ENCODE peak calls at places on chromosomes 3 and 15, in eight cellular contexts. One of them, this sample, is unnamed.

GRCh38 chr3:194450341-194450740 is 36.5 kb downstream of the ATP13A3 start:
- DNase-seq in kidney: no peak
- DNase-seq in cardiac muscle cell: no peak
- DNase-seq in spleen: no peak
- DNase-seq in adrenal gland: no peak
- DNase-seq in MCF 10A: no peak
- DNase-seq in progenitor cell of endocrine pancreas: no peak
- DNase-seq in stomach: no peak
- DNase-seq in this sample: no peak

GRCh38 chr15:31065824-31066223 is 35.7 kb downstream of the TRPM1 start:
- DNase-seq in kidney: peak
- DNase-seq in progenitor cell of endocrine pancreas: no peak
- DNase-seq in stomach: no peak
- DNase-seq in cardiac muscle cell: no peak
- DNase-seq in spleen: no peak
- DNase-seq in adrenal gland: no peak
- DNase-seq in MCF 10A: peak
- DNase-seq in this sample: no peak

GRCh38 chr3:14548321-14548729 is 8.2 kb upstream of the GRIP2 start:
- DNase-seq in stomach: peak
- DNase-seq in cardiac muscle cell: peak
- DNase-seq in MCF 10A: peak
- DNase-seq in progenitor cell of endocrine pancreas: peak
- DNase-seq in adrenal gland: peak
- DNase-seq in spleen: peak
- DNase-seq in kidney: peak
- DNase-seq in this sample: no peak

GRCh38 chr3:150078983-150079739 is 108.5 kb upstream of the PFN2 start:
- DNase-seq in cardiac muscle cell: no peak
- DNase-seq in adrenal gland: peak
- DNase-seq in progenitor cell of endocrine pancreas: no peak
- DNase-seq in kidney: no peak
- DNase-seq in spleen: no peak
- DNase-seq in stomach: no peak
- DNase-seq in MCF 10A: peak
- DNase-seq in this sample: no peak

GRCh38 chr15:26082833-26083174 is 219.7 kb upstream of the ATP10A start:
- DNase-seq in stomach: no peak
- DNase-seq in cardiac muscle cell: no peak
- DNase-seq in progenitor cell of endocrine pancreas: no peak
- DNase-seq in MCF 10A: peak
- DNase-seq in spleen: no peak
- DNase-seq in kidney: no peak
- DNase-seq in adrenal gland: no peak
- DNase-seq in this sample: no peak

GRCh38 chr3:94299741-94300140 is 236.9 kb downstream of the NSUN3 start:
- DNase-seq in cardiac muscle cell: no peak
- DNase-seq in MCF 10A: no peak
- DNase-seq in stomach: no peak
- DNase-seq in kidney: no peak
- DNase-seq in progenitor cell of endocrine pancreas: no peak
- DNase-seq in spleen: no peak
- DNase-seq in adrenal gland: no peak
- DNase-seq in this sample: no peak

GRCh38 chr3:170493712-170494182 is 75.1 kb downstream of the CLDN11 start:
- DNase-seq in kidney: no peak
- DNase-seq in MCF 10A: peak
- DNase-seq in adrenal gland: no peak
- DNase-seq in spleen: no peak
- DNase-seq in stomach: no peak
- DNase-seq in cardiac muscle cell: no peak
- DNase-seq in progenitor cell of endocrine pancreas: no peak
- DNase-seq in this sample: no peak

GRCh38 chr15:83207622-83208356 is at the start of gene HDGFL3:
- DNase-seq in MCF 10A: peak
- DNase-seq in stomach: peak
- DNase-seq in spleen: peak
- DNase-seq in progenitor cell of endocrine pancreas: peak
- DNase-seq in kidney: peak
- DNase-seq in cardiac muscle cell: peak
- DNase-seq in adrenal gland: peak
- DNase-seq in this sample: peak

GRCh38 chr3:97821413-97821809 is 400 bp upstream of the CRYBG3 start:
- DNase-seq in MCF 10A: no peak
- DNase-seq in kidney: peak
- DNase-seq in progenitor cell of endocrine pancreas: peak
- DNase-seq in adrenal gland: peak
- DNase-seq in cardiac muscle cell: peak
- DNase-seq in stomach: peak
- DNase-seq in spleen: peak
- DNase-seq in this sample: no peak

GRCh38 chr15:70236306-70237103 is 138.8 kb upstream of the TLE3 start:
- DNase-seq in progenitor cell of endocrine pancreas: no peak
- DNase-seq in cardiac muscle cell: no peak
- DNase-seq in stomach: no peak
- DNase-seq in MCF 10A: peak
- DNase-seq in adrenal gland: no peak
- DNase-seq in spleen: peak
- DNase-seq in kidney: no peak
- DNase-seq in this sample: peak

GRCh38 chr3:43747641-43748040 is 56.9 kb downstream of the ABHD5 start:
- DNase-seq in MCF 10A: no peak
- DNase-seq in stomach: no peak
- DNase-seq in kidney: no peak
- DNase-seq in progenitor cell of endocrine pancreas: no peak
- DNase-seq in adrenal gland: no peak
- DNase-seq in spleen: no peak
- DNase-seq in cardiac muscle cell: no peak
- DNase-seq in this sample: no peak

GRCh38 chr15:77421370-77421700 is 647 bp downstream of the HMG20A start:
- DNase-seq in progenitor cell of endocrine pancreas: no peak
- DNase-seq in cardiac muscle cell: peak
- DNase-seq in kidney: no peak
- DNase-seq in MCF 10A: peak
- DNase-seq in adrenal gland: no peak
- DNase-seq in spleen: no peak
- DNase-seq in stomach: no peak
- DNase-seq in this sample: no peak

GRCh38 chr3:148863297-148863696 is 1.8 kb upstream of the CPA3 start:
- DNase-seq in kidney: no peak
- DNase-seq in cardiac muscle cell: no peak
- DNase-seq in MCF 10A: no peak
- DNase-seq in adrenal gland: no peak
- DNase-seq in spleen: no peak
- DNase-seq in progenitor cell of endocrine pancreas: no peak
- DNase-seq in stomach: no peak
- DNase-seq in this sample: no peak

GRCh38 chr15:70488002-70488605 is 275.3 kb downstream of the UACA start:
- DNase-seq in spleen: peak
- DNase-seq in kidney: peak
- DNase-seq in MCF 10A: peak
- DNase-seq in progenitor cell of endocrine pancreas: peak
- DNase-seq in stomach: peak
- DNase-seq in cardiac muscle cell: peak
- DNase-seq in adrenal gland: peak
- DNase-seq in this sample: peak

GRCh38 chr3:71010731-71011455 is 572.6 kb downstream of the FOXP1 start:
- DNase-seq in spleen: no peak
- DNase-seq in cardiac muscle cell: no peak
- DNase-seq in MCF 10A: no peak
- DNase-seq in adrenal gland: no peak
- DNase-seq in kidney: no peak
- DNase-seq in stomach: no peak
- DNase-seq in progenitor cell of endocrine pancreas: no peak
- DNase-seq in this sample: no peak

GRCh38 chr15:71364117-71364584 is 248.9 kb downstream of the THSD4 start:
- DNase-seq in progenitor cell of endocrine pancreas: no peak
- DNase-seq in adrenal gland: no peak
- DNase-seq in stomach: no peak
- DNase-seq in MCF 10A: peak
- DNase-seq in spleen: no peak
- DNase-seq in cardiac muscle cell: no peak
- DNase-seq in kidney: no peak
- DNase-seq in this sample: no peak

GRCh38 chr3:133535971-133536634 is 37.4 kb upstream of the CDV3 start:
- DNase-seq in progenitor cell of endocrine pancreas: no peak
- DNase-seq in kidney: no peak
- DNase-seq in spleen: no peak
- DNase-seq in cardiac muscle cell: no peak
- DNase-seq in adrenal gland: peak
- DNase-seq in stomach: peak
- DNase-seq in MCF 10A: peak
- DNase-seq in this sample: no peak

GRCh38 chr3:151903501-151903991 is 30.1 kb downstream of the SUCNR1 start:
- DNase-seq in cardiac muscle cell: peak
- DNase-seq in MCF 10A: no peak
- DNase-seq in kidney: no peak
- DNase-seq in spleen: no peak
- DNase-seq in adrenal gland: peak
- DNase-seq in stomach: no peak
- DNase-seq in progenitor cell of endocrine pancreas: no peak
- DNase-seq in this sample: no peak
- TF ChIP-seq CTCF in cardiac muscle cell: no peak
- TF ChIP-seq CTCF in MCF 10A: no peak
- TF ChIP-seq CTCF in kidney: no peak
- TF ChIP-seq CTCF in spleen: no peak
- TF ChIP-seq CTCF in adrenal gland: no peak
- TF ChIP-seq CTCF in stomach: no peak
- TF ChIP-seq CTCF in progenitor cell of endocrine pancreas: no peak
- TF ChIP-seq CTCF in this sample: no peak

DNA sequence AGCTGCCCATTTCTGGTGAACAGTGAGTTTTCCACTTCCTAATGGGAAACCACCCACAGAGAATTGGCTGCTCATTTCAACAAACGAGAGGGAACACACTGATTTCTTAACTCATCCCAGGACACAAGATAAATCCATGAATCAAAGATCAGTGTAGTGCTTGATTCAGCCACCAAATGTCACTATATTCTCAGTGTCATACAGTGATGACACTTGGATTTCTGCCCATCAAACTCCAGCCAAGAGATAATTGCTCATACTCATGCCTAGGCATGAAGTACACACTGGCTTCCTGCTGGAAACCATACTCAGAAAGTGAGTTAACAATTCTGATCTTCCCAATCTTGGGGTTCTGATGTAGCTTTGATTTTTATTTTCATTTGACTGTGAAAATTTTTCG is 35.4 kb upstream of the GRM7 start:
- DNase-seq in progenitor cell of endocrine pancreas: no peak
- DNase-seq in stomach: no peak
- DNase-seq in cardiac muscle cell: no peak
- DNase-seq in kidney: no peak
- DNase-seq in adrenal gland: peak
- DNase-seq in spleen: no peak
- DNase-seq in MCF 10A: peak
- DNase-seq in this sample: no peak
- TF ChIP-seq CTCF in progenitor cell of endocrine pancreas: no peak
- TF ChIP-seq CTCF in stomach: no peak
- TF ChIP-seq CTCF in cardiac muscle cell: no peak
- TF ChIP-seq CTCF in kidney: no peak
- TF ChIP-seq CTCF in adrenal gland: no peak
- TF ChIP-seq CTCF in spleen: no peak
- TF ChIP-seq CTCF in MCF 10A: no peak
- TF ChIP-seq CTCF in this sample: no peak

GRCh38 chr15:58437531-58438105 is 5.8 kb downstream of the LIPC start:
- DNase-seq in kidney: no peak
- DNase-seq in stomach: no peak
- DNase-seq in progenitor cell of endocrine pancreas: no peak
- DNase-seq in adrenal gland: no peak
- DNase-seq in cardiac muscle cell: no peak
- DNase-seq in spleen: no peak
- DNase-seq in MCF 10A: no peak
- DNase-seq in this sample: no peak

GRCh38 chr15:58440922-58441321 is 9.1 kb downstream of the LIPC start:
- DNase-seq in progenitor cell of endocrine pancreas: no peak
- DNase-seq in kidney: peak
- DNase-seq in spleen: no peak
- DNase-seq in stomach: peak
- DNase-seq in cardiac muscle cell: no peak
- DNase-seq in adrenal gland: no peak
- DNase-seq in MCF 10A: peak
- DNase-seq in this sample: no peak

GRCh38 chr15:58440181-58440910 is 8.6 kb downstream of the LIPC start:
- DNase-seq in spleen: no peak
- DNase-seq in MCF 10A: peak
- DNase-seq in adrenal gland: peak
- DNase-seq in stomach: peak
- DNase-seq in cardiac muscle cell: no peak
- DNase-seq in kidney: no peak
- DNase-seq in progenitor cell of endocrine pancreas: no peak
- DNase-seq in this sample: no peak

GRCh38 chr15:58438111-58438510 is 6.3 kb downstream of the LIPC start:
- DNase-seq in cardiac muscle cell: no peak
- DNase-seq in stomach: no peak
- DNase-seq in kidney: no peak
- DNase-seq in spleen: no peak
- DNase-seq in MCF 10A: no peak
- DNase-seq in adrenal gland: no peak
- DNase-seq in progenitor cell of endocrine pancreas: no peak
- DNase-seq in this sample: no peak

GRCh38 chr15:58438956-58439355 is 7.2 kb downstream of the LIPC start:
- DNase-seq in adrenal gland: no peak
- DNase-seq in stomach: no peak
- DNase-seq in MCF 10A: peak
- DNase-seq in cardiac muscle cell: peak
- DNase-seq in progenitor cell of endocrine pancreas: no peak
- DNase-seq in kidney: no peak
- DNase-seq in spleen: no peak
- DNase-seq in this sample: no peak
- TF ChIP-seq CTCF in adrenal gland: no peak
- TF ChIP-seq CTCF in stomach: no peak
- TF ChIP-seq CTCF in MCF 10A: no peak
- TF ChIP-seq CTCF in cardiac muscle cell: peak
- TF ChIP-seq CTCF in progenitor cell of endocrine pancreas: peak
- TF ChIP-seq CTCF in kidney: no peak
- TF ChIP-seq CTCF in spleen: peak
- TF ChIP-seq CTCF in this sample: no peak

DNA sequence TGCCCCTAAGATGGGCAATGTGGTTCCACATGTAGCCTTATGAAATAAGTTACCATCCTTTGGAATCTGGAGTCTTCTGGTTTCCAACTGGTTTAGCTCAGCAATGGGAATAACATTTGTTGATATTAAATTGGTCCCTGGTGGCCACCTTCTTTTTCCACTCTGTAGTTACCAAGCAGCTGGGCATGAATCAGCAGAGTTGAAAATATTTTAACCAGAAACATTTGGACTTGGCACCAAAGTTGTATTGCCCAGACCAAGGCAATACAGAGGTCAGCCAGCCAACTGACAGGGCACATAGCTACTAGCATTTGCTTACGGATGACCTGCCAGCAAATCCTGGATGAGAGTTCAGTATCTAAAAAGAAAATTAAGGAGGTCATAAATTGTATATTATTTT is 54.3 kb downstream of the PPM1L start:
- DNase-seq in progenitor cell of endocrine pancreas: no peak
- DNase-seq in cardiac muscle cell: no peak
- DNase-seq in spleen: no peak
- DNase-seq in MCF 10A: no peak
- DNase-seq in kidney: no peak
- DNase-seq in adrenal gland: no peak
- DNase-seq in stomach: no peak
- DNase-seq in this sample: no peak
- TF ChIP-seq CTCF in progenitor cell of endocrine pancreas: no peak
- TF ChIP-seq CTCF in cardiac muscle cell: no peak
- TF ChIP-seq CTCF in spleen: no peak
- TF ChIP-seq CTCF in MCF 10A: no peak
- TF ChIP-seq CTCF in kidney: no peak
- TF ChIP-seq CTCF in adrenal gland: no peak
- TF ChIP-seq CTCF in stomach: no peak
- TF ChIP-seq CTCF in this sample: no peak

This sample was measured in omental fat pad.